ENCODE peak calls at places on chromosomes 13 and 19, in five cellular contexts. K is AG09319, F is Kasumi-1, T is pons, X is nephron progenitor cell. I is an unnamed sample.

GRCh38 chr13:66237411-66238062 is 992.6 kb downstream of the PCDH9 start:
- DNase-seq in K (no peak), F (no peak), T (no peak), X (no peak), I (no peak)

GRCh38 chr13:43805071-43805468 is 18.3 kb upstream of the ENOX1 start:
- DNase-seq in K (no peak), F (peak; percentile 11), T (peak; percentile 85), X (no peak), I (peak; percentile 98)

GRCh38 chr13:114025432-114026127 is 51.7 kb upstream of the C13orf46 start:
- DNase-seq in K (no peak), F (peak; percentile 14), T (peak; percentile 28), X (peak; percentile 37), I (peak; percentile 43)

GRCh38 chr13:75279834-75280369 is 202.1 kb downstream of the TBC1D4 start:
- DNase-seq in K (no peak), F (no peak), T (no peak), X (no peak), I (no peak)

GRCh38 chr19:50531171-50531612 is 17.5 kb upstream of the ASPDH start:
- DNase-seq in K (no peak), F (no peak), T (no peak), X (no peak), I (no peak)

GRCh38 chr19:8335343-8336071 is 7.6 kb downstream of the KANK3 start:
- DNase-seq in K (no peak), F (no peak), T (no peak), X (no peak), I (no peak)

GRCh38 chr13:74562381-74562780 is 428.2 kb upstream of the KLF12 start:
- DNase-seq in K (no peak), F (no peak), T (no peak), X (no peak), I (no peak)

GRCh38 chr13:26440111-26440510 is 117.4 kb upstream of the WASF3 start:
- DNase-seq in K (no peak), F (no peak), T (no peak), X (no peak), I (no peak)

GRCh38 chr13:39091586-39091985 is 53.3 kb downstream of the NHLRC3 start:
- DNase-seq in K (no peak), F (no peak), T (peak; percentile 94), X (no peak), I (no peak)

GRCh38 chr19:2170219-2170618 is 6.5 kb downstream of the DOT1L start:
- DNase-seq in K (no peak), F (no peak), T (no peak), X (peak; percentile 60), I (no peak)

GRCh38 chr19:31882709-31883108 is 462.7 kb upstream of the ZNF507 start:
- DNase-seq in K (no peak), F (no peak), T (no peak), X (no peak), I (no peak)

GRCh38 chr19:54430306-54431254 is 15.3 kb downstream of the TTYH1 start:
- DNase-seq in K (no peak), F (peak; percentile 34), T (no peak), X (peak; percentile 91), I (no peak)

GRCh38 chr19:18232540-18233223 is 6.4 kb upstream of the PDE4C start:
- DNase-seq in K (no peak), F (no peak), T (no peak), X (no peak), I (no peak)

GRCh38 chr13:74136089-74136658 is 2.0 kb upstream of the KLF12 start:
- DNase-seq in K (no peak), F (no peak), T (peak; percentile 42), X (peak; percentile 53), I (no peak)

GRCh38 chr19:19160489-19161035 is 9.5 kb downstream of the MEF2B start:
- DNase-seq in K (no peak), F (no peak), T (no peak), X (no peak), I (no peak)

GRCh38 chr19:9149976-9150375 is 9.8 kb downstream of the ZNF317 start:
- DNase-seq in K (no peak), F (no peak), T (no peak), X (no peak), I (no peak)

GRCh38 chr13:23960566-23961156 is 63.4 kb upstream of the C1QTNF9B start:
- DNase-seq in K (no peak), F (peak; percentile 27), T (peak; percentile 79), X (peak; percentile 30), I (no peak)

GRCh38 chr13:32150794-32151193 is 119.2 kb downstream of the FRY start:
- DNase-seq in K (peak; percentile 43), F (no peak), T (no peak), X (no peak), I (peak; percentile 61)

GRCh38 chr19:5718579-5719273 is 1.2 kb downstream of the LONP1 start:
- DNase-seq in K (peak; percentile 89), F (peak; percentile 72), T (no peak), X (no peak), I (peak; percentile 70)

GRCh38 chr13:66264976-66265375 is 965.2 kb downstream of the PCDH9 start:
- DNase-seq in K (no peak), F (no peak), T (no peak), X (peak; percentile 5), I (no peak)

GRCh38 chr13:83350569-83350968 is 531.7 kb downstream of the SLITRK1 start:
- DNase-seq in K (no peak), F (no peak), T (no peak), X (no peak), I (peak; percentile 3)

GRCh38 chr19:3207466-3208242 is 16.8 kb upstream of the CELF5 start:
- DNase-seq in K (no peak), F (no peak), T (no peak), X (peak; percentile 40), I (no peak)

I was measured in skeletal muscle cell.